ENCODE peak calls at places on chromosomes 5 and 9, in ten cellular contexts. N, W, S, X, Y, H, U, M, Z and G are unnamed samples. For H3K36me3, the result is how much of the 10 kb centered on the place peaks cover.

GRCh38 chr9:120931278-120932085 is 4.9 kb upstream of the TRAF1 start:
- DNase-seq in N (peak), W (no peak), S (no peak), X (peak), Y (no peak), H (no peak), U (no peak), M (peak), Z (peak), G (peak)

GRCh38 chr9:130237071-130237470 is 28.5 kb upstream of the HMCN2 start:
- DNase-seq in N (no peak), W (no peak), S (no peak), X (no peak), Y (no peak), H (no peak), U (no peak), M (no peak), Z (no peak), G (peak)

GRCh38 chr9:126532489-126532888 is 81.2 kb upstream of the LMX1B start:
- DNase-seq in N (no peak), W (no peak), S (no peak), X (no peak), Y (no peak), H (no peak), U (peak), M (no peak), Z (no peak), G (peak)

GRCh38 chr5:55151923-55152842 is 7.8 kb upstream of the GPX8 start:
- DNase-seq in N (no peak), W (no peak), S (no peak), X (no peak), Y (peak), H (peak), U (no peak), M (no peak), Z (no peak), G (peak)

GRCh38 chr9:110830495-110830894 is 161.9 kb downstream of the MUSK start:
- DNase-seq in N (no peak), W (no peak), S (no peak), X (no peak), Y (no peak), H (no peak), U (no peak), M (no peak), Z (no peak), G (no peak)

GRCh38 chr5:143515829-143516228 is 112.3 kb upstream of the NR3C1 start:
- DNase-seq in N (no peak), W (no peak), S (no peak), X (no peak), Y (no peak), H (no peak), U (no peak), M (no peak), Z (no peak), G (no peak)

GRCh38 chr5:25963251-25964008 is 1075.0 kb downstream of the CDH9 start:
- DNase-seq in N (peak), W (no peak), S (peak), X (no peak), Y (no peak), H (no peak), U (no peak), M (no peak), Z (no peak), G (no peak)

GRCh38 chr9:114973216-114973615 is 42.8 kb upstream of the TNFSF8 start:
- DNase-seq in N (no peak), W (no peak), S (no peak), X (no peak), Y (no peak), H (no peak), U (no peak), M (no peak), Z (no peak), G (no peak)

GRCh38 chr5:133117930-133118445 is 66.2 kb downstream of the HSPA4 start:
- DNase-seq in N (no peak), W (no peak), S (no peak), X (no peak), Y (no peak), H (no peak), U (no peak), M (no peak), Z (no peak), G (no peak)

GRCh38 chr5:73274870-73275756 is 102.1 kb downstream of the TMEM174 start:
- DNase-seq in N (no peak), W (no peak), S (peak), X (no peak), Y (no peak), H (no peak), U (peak), M (no peak), Z (no peak), G (peak)

GRCh38 chr5:131379071-131379538 is 115.3 kb downstream of the CDC42SE2 start:
- DNase-seq in N (peak), W (no peak), S (no peak), X (no peak), Y (no peak), H (no peak), U (no peak), M (no peak), Z (no peak), G (no peak)

GRCh38 chr5:132263548-132264261 is 6.2 kb downstream of the PDLIM4 start:
- DNase-seq in N (no peak), W (no peak), S (no peak), X (no peak), Y (peak), H (peak), U (no peak), M (no peak), Z (no peak), G (peak)

GRCh38 chr5:134226441-134227192 is 744 bp upstream of the PPP2CA start:
- DNase-seq in N (peak), W (no peak), S (peak), X (peak), Y (no peak), H (no peak), U (no peak), M (no peak), Z (no peak), G (peak)

GRCh38 chr5:179927834-179928233 is 20.1 kb upstream of the TBC1D9B start:
- DNase-seq in N (no peak), W (no peak), S (no peak), X (no peak), Y (no peak), H (no peak), U (no peak), M (no peak), Z (no peak), G (no peak)

GRCh38 chr5:179919487-179920060 is 11.9 kb upstream of the TBC1D9B start:
- DNase-seq in N (no peak), W (no peak), S (no peak), X (no peak), Y (no peak), H (no peak), U (no peak), M (no peak), Z (no peak), G (no peak)

GRCh38 chr5:179926657-179927056 is 19.0 kb upstream of the TBC1D9B start:
- DNase-seq in N (no peak), W (no peak), S (no peak), X (no peak), Y (no peak), H (no peak), U (no peak), M (no peak), Z (no peak), G (no peak)

GRCh38 chr5:179920175-179920574 is 12.5 kb upstream of the TBC1D9B start:
- DNase-seq in N (no peak), W (no peak), S (no peak), X (no peak), Y (no peak), H (no peak), U (no peak), M (no peak), Z (no peak), G (no peak)

DNA sequence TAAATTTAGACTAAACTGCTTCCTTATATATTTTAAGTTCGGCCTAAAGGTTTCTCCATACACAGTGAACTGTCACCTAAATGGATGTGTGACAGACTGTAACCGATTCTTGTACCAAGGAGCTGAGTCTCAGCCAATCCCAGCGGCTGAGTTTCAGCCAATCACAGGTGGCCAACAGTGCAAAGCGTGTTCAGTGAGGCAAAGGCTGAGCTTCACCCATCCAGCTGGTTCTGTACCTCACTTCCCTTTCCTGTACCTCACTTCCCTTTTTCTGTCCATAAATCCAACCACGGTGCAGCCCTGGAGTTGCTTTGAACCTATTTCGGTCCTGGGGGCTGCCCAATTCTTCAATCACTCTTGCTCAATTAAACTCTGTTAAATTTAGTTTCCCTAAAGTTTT is 15.7 kb upstream of the TBC1D9B start:
- DNase-seq in N (no peak), W (no peak), S (no peak), X (no peak), Y (no peak), H (no peak), U (no peak), M (no peak), Z (no peak), G (no peak)
- H3K36me3 ChIP-seq in N (under half), W (under half), S (under half), X (under half), Y (under half), H (under half), U (under half), M (under half), Z (under half), G (under half)

DNA sequence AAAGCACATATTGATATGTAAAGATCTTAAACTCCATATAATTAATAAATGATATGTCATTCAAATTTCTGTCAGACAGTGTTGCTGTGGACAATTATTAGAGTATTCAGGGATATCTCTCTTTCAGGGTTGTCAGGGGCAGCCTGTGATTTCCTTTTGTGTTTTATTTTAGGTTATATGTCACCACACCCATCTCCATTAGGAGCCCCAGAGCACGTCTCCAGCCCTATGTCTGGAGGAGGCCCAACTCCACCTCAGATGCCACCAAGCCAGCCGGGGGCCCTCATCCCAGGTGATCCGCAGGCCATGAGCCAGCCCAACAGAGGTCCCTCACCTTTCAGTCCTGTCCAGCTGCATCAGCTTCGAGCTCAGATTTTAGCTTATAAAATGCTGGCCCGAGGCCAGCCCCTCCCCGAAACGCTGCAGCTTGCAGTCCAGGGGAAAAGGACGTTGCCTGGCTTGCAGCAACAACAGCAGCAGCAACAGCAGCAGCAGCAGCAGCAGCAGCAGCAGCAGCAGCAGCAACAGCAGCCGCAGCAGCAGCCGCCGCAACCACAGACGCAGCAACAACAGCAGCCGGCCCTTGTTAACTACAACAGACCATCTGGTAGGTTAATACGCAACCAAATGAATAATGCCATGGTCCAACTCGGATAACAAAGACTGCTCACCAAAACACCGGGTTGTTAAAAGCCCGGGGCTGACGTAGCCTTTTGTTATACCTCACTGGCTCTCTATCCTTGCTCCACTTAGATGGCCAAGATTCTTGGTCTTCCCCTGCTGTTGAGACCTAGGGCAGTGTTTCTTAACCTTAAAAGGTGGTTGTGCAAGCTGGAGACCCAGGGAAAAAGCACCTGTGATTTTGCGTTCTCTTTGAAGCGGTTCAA is 24.4 kb downstream of the SMARCA2 start:
- DNase-seq in N (no peak), W (no peak), S (no peak), X (no peak), Y (no peak), H (no peak), U (no peak), M (no peak), Z (no peak), G (no peak)
- H3K36me3 ChIP-seq in N (under half), W (under half), S (under half), X (half or more), Y (under half), H (under half), U (under half), M (under half), Z (under half), G (half or more)

GRCh38 chr5:109757490-109757889 is 67.8 kb downstream of the MAN2A1 start:
- DNase-seq in N (no peak), W (no peak), S (no peak), X (no peak), Y (no peak), H (no peak), U (no peak), M (no peak), Z (no peak), G (no peak)
- H3K36me3 ChIP-seq in N (under half), W (under half), S (under half), X (under half), Y (under half), H (under half), U (under half), M (under half), Z (under half), G (under half)

DNA sequence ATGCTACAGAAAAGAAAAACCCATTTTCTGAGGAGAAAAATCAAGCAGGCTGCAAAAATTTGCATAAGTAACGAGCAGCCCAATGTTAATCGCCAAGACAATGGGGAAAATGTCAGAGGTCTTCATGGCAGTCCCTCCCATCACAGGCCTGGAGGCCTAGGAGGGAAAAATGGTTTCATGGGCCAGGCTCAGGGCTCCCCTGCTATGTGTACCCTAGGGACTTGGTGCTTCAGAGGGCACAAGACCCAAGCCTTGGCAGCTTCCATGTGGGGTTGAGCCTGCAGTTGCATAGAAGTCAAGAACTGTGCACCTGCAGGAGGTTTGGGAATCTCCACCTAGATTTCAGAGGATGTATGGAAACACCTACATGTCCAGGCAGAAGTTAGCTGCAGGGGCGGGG is 10.4 kb downstream of the CAAP1 start:
- DNase-seq in N (no peak), W (no peak), S (no peak), X (no peak), Y (no peak), H (no peak), U (no peak), M (no peak), Z (no peak), G (no peak)
- H3K36me3 ChIP-seq in N (under half), W (under half), S (under half), X (half or more), Y (under half), H (under half), U (half or more), M (under half), Z (under half), G (under half)

DNA sequence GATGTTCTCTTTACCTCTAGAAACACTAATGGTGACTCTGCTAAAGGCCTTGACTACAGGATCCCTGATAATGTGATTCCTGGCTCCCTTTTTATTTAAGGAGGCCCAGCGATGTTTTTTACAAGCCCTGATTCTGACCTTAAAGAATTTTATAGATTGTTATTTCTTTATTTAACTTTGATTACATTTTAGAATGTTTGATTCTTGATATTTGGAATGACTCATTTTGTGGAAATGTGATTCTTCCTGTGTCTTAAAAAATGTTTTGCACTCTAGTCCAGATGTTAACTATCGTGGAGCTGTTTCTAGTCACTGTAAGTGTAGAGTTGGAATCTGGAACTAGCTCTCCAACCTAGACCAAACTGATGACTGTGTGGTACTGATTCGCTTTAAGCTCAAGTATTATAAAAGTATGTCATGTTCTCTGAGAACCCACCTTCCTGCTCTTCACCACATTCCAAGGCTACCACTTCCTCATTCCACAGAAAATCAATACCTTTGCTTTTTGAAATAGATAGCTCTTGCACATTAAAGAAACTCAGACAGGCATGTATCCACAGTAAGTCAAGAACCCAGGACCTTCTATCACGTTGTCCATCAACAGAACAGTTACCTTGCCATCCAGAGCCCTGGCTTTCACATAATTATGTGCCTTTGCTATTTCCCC is 65.2 kb downstream of the JMY start:
- DNase-seq in N (no peak), W (no peak), S (no peak), X (no peak), Y (no peak), H (peak), U (no peak), M (no peak), Z (no peak), G (peak)
- H3K36me3 ChIP-seq in N (under half), W (under half), S (under half), X (half or more), Y (under half), H (under half), U (under half), M (under half), Z (under half), G (under half)

GRCh38 chr9:8388132-8388531 is 588.6 kb upstream of the DMAC1 start:
- DNase-seq in N (no peak), W (no peak), S (no peak), X (no peak), Y (no peak), H (no peak), U (no peak), M (no peak), Z (no peak), G (no peak)

GRCh38 chr9:8382266-8382665 is 582.7 kb upstream of the DMAC1 start:
- DNase-seq in N (no peak), W (no peak), S (no peak), X (no peak), Y (no peak), H (no peak), U (no peak), M (no peak), Z (no peak), G (no peak)

GRCh38 chr9:8384126-8384525 is 584.5 kb upstream of the DMAC1 start:
- DNase-seq in N (no peak), W (no peak), S (no peak), X (no peak), Y (no peak), H (no peak), U (no peak), M (no peak), Z (no peak), G (no peak)

GRCh38 chr9:8382777-8383527 is 583.4 kb upstream of the DMAC1 start:
- DNase-seq in N (no peak), W (no peak), S (no peak), X (no peak), Y (no peak), H (no peak), U (no peak), M (no peak), Z (no peak), G (no peak)
- H3K36me3 ChIP-seq in N (under half), W (under half), S (under half), X (under half), Y (under half), H (under half), U (under half), M (under half), Z (under half), G (under half)